ENCODE peak calls at places on chromosomes 4 and X, in six cellular contexts. I is esophagus muscularis mucosa, G is HL-60, T is suprapubic skin, H is GM12878, C is H1. X is an unnamed sample.

GRCh38 chrX:20487227-20487626 is 220.5 kb upstream of the RPS6KA3 start:
- DNase-seq in G (no peak), I (no peak), C (no peak), T (no peak), H (no peak), X (no peak)

GRCh38 chr4:145482209-145483021 is 762 bp downstream of the SMAD1 start:
- DNase-seq in H (peak; percentile 28), G (peak; percentile 32), T (peak; percentile 82), C (no peak), I (no peak), X (peak; percentile 37)

GRCh38 chr4:169270156-169270809 is 473 bp downstream of the SH3RF1 start:
- DNase-seq in T (no peak), H (no peak), C (no peak), I (no peak), G (peak; percentile 43), X (peak; percentile 60)

GRCh38 chr4:86891785-86892638 is at the start of gene C4orf36:
- DNase-seq in T (peak; percentile 88), C (peak; percentile 47), H (no peak), G (no peak), I (no peak), X (peak; percentile 27)

GRCh38 chr4:177442623-177443155 is 452 bp upstream of the AGA start:
- DNase-seq in G (no peak), T (no peak), H (peak; percentile 38), C (no peak), I (no peak), X (no peak)

GRCh38 chr4:93828332-93828829 is at the start of gene ATOH1:
- DNase-seq in H (no peak), G (no peak), I (no peak), T (no peak), C (peak; percentile 84), X (no peak)

GRCh38 chrX:20265726-20266681 is 705 bp downstream of the RPS6KA3 start:
- DNase-seq in I (no peak), H (no peak), C (no peak), T (peak; percentile 72), G (no peak), X (peak; percentile 8)

GRCh38 chr4:48909697-48910096 is 3.1 kb upstream of the OCIAD2 start:
- DNase-seq in C (peak; percentile 43), G (no peak), I (no peak), T (no peak), H (no peak), X (no peak)

GRCh38 chr4:169826634-169827187 is 69.0 kb upstream of the HPF1 start:
- DNase-seq in G (no peak), C (no peak), T (no peak), I (no peak), H (no peak), X (no peak)

GRCh38 chr4:73811841-73812240 is 24.6 kb upstream of the CXCL6 start:
- DNase-seq in G (no peak), T (no peak), C (no peak), H (no peak), I (no peak), X (no peak)

GRCh38 chr4:127580300-127580699 is 52.5 kb upstream of the INTU start:
- DNase-seq in H (no peak), I (no peak), G (no peak), C (no peak), T (no peak), X (no peak)

GRCh38 chrX:5916945-5917344 is 311.7 kb downstream of the NLGN4X start:
- DNase-seq in H (no peak), G (no peak), I (no peak), T (no peak), C (no peak), X (no peak)

GRCh38 chr4:174084542-174084941 is 198.9 kb downstream of the FBXO8 start:
- DNase-seq in C (no peak), H (no peak), T (no peak), G (no peak), I (no peak), X (no peak)

GRCh38 chrX:12771445-12772069 is 19.7 kb upstream of the PRPS2 start:
- DNase-seq in H (peak; percentile 20), C (no peak), I (no peak), T (no peak), G (peak; percentile 52), X (peak; percentile 37)

GRCh38 chr4:70239497-70239896 is 2.9 kb upstream of the CSN3 start:
- DNase-seq in T (no peak), C (no peak), G (no peak), I (no peak), H (no peak), X (no peak)

GRCh38 chr4:70236125-70236524 is 6.3 kb upstream of the CSN3 start:
- DNase-seq in C (no peak), T (no peak), H (no peak), I (no peak), G (no peak), X (no peak)

DNA sequence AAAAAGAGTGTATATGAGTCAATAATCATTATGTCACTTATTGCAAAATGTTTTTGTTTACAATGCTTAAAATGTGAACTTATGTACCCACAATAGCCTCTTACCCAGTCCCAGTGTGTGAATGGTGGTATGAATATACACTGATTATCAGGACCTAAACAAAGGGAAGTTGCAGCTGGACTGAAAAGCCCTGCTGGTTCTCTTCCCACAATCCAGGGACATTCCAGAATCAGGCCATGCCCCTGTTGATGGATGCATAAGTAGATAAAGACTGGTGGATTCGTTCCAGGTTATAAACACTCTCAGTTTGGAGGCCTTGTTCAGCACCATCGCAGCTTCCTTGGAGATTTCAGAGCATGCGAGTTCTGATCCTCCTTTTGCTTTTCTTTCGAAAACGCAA is 2.2 kb upstream of the CSN3 start:
- DNase-seq in C (no peak), I (no peak), H (no peak), G (no peak), T (no peak), X (no peak)
- TF ChIP-seq POLR2AphosphoS5 in C (no peak), I (no peak), H (no peak), G (no peak), T (no peak), X (no peak)

DNA sequence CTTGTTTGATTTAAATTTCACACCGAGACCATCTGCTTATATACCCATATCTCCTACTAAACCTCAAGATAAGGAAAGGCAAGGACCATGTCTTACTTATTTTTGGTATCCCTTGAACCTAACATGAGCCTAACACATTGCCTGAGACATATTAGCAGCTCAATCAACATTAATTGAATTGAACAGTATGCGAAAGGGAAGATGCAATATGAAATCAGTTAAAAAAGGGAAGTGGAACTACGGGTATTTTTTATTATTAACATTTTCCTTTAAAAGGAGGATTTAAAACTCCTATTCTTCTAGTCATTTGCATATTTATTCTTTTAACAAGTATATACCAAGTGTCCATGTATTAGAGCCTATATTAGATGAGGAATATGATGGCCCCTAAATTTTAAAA is 197.0 kb downstream of the CAMK2D start:
- DNase-seq in T (no peak), H (no peak), G (no peak), C (no peak), I (no peak), X (no peak)
- TF ChIP-seq POLR2AphosphoS5 in T (no peak), H (no peak), G (no peak), C (no peak), I (no peak), X (no peak)

DNA sequence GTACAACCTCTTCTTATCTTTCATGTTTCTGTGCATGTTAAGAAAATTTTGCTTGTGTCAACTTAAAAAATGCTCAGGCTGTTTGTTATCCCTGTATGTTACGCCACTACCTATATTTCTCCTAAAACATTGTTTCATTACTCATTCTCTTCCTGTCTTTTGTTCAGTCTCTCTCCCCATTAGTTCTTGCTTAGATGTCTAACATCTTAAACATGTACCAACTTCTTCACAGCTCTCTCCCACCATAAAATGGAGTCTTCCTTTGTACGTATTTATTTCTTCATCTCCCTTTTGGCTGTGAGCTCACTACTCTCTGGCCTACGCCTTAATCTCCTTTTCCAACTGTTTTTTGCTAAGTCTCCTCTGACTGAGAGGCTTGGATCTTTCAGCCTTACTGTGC is 36.4 kb downstream of the PCDH7 start:
- DNase-seq in G (no peak), H (no peak), I (no peak), T (no peak), C (no peak), X (no peak)
- TF ChIP-seq POLR2AphosphoS5 in G (no peak), H (no peak), I (no peak), T (no peak), C (no peak), X (no peak)

DNA sequence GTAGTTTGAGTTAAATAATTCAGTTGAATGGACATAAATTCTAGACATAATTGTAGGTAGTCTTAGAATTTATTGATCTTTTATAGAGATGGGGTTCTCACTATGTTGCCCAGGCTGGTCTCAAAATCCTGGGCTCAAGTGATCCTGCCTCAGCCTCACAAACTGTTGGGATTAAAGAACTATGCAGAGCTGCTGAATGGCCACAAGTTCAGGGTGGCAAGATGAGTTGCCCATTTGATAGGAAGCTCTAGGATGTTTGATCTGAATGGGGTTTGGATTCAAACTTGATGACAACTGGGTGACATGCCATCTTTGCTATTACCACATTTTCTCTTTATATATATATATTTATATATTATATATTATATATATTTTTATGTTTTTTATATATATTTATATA is 3.6 kb downstream of the RPL36A start:
- DNase-seq in C (no peak), H (no peak), I (no peak), G (no peak), T (no peak), X (no peak)
- TF ChIP-seq POLR2AphosphoS5 in C (peak; percentile 68), H (peak; percentile 29), I (no peak), G (peak; percentile 8), T (no peak), X (no peak)

DNA sequence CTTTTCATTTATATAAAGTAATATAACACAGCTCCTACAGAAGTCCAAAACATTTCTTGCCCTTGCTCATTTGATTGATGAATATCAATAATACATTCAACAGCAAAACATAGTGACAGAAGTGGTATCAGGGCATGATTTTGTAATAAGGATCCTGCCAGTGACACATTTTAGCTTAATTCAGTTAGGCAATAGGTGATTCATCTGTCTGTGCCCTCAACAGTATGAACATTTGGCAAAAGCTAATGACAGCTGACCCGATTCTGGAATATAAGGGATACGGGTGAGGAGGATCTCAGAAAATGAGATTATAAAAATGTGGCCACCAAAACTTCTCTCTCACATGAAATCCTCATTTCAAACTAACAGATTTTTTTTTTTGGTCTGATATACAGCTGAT is 294.0 kb downstream of the CAMK2D start:
- DNase-seq in T (no peak), C (no peak), I (no peak), G (peak; percentile 35), H (no peak), X (no peak)
- TF ChIP-seq POLR2AphosphoS5 in T (peak; percentile 43), C (no peak), I (peak; percentile 50), G (no peak), H (no peak), X (no peak)

GRCh38 chrX:152843852-152844251 is 13.0 kb downstream of the NSDHL start:
- DNase-seq in T (no peak), I (no peak), H (no peak), C (no peak), G (no peak), X (no peak)
- TF ChIP-seq POLR2AphosphoS5 in T (no peak), I (no peak), H (no peak), C (no peak), G (no peak), X (no peak)

DNA sequence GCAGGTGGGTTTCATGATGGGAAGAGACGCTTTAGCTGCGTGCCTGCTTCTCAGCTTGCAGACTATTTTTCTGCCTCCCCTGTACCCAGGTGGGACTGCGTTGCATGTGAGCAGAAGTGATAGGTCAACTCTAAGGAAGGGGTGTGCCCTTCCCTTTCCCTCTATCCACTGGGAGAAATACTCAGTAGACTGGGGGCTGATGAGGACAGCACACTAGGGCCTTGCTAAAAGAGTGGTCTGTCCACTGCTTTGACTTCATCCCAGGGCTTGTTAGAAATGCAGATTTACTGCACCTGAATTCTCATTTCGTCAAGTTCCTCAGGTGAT is 43.6 kb upstream of the TLR2 start:
- DNase-seq in G (no peak), I (no peak), T (no peak), H (no peak), C (no peak), X (no peak)
- TF ChIP-seq POLR2AphosphoS5 in G (no peak), I (no peak), T (no peak), H (no peak), C (no peak), X (no peak)

X was measured in GM12892.